ENCODE peak calls at places on chromosome 19, in seven cellular contexts. Q is type B pancreatic cell; K is activated CD4-positive, CD25-positive, alpha-beta regulatory T cell treated with anti-CD3 and anti-CD28 coated beads, Interleukin-2, amount 50 U/mL, for 16 hours; C is fibroblast of the conjunctiva; U is HuH-7.5; N is lower lobe of right lung; F is CD4-positive, alpha-beta memory T cell. G is an unnamed sample.

GRCh38 chr19:7605490-7606222 is 10.0 kb downstream of the CAMSAP3 start:
- DNase-seq in C (no peak), N (no peak), K (no peak), F (no peak), U (no peak), Q (no peak), G (peak)

GRCh38 chr19:54426291-54426918 is 11.1 kb downstream of the TTYH1 start:
- DNase-seq in F (no peak), K (no peak), C (no peak), U (no peak), N (no peak), Q (no peak), G (no peak)

GRCh38 chr19:2227415-2228156 is 8.5 kb downstream of the PLEKHJ1 start:
- DNase-seq in K (no peak), U (no peak), N (no peak), C (no peak), F (no peak), Q (no peak), G (no peak)

GRCh38 chr19:51468545-51468920 is 9.8 kb upstream of the CEACAM18 start:
- DNase-seq in K (no peak), C (no peak), F (no peak), N (no peak), U (no peak), Q (no peak), G (no peak)

GRCh38 chr19:18783958-18784785 is 6.9 kb downstream of the COMP start:
- DNase-seq in C (no peak), N (no peak), F (no peak), K (no peak), Q (no peak), U (no peak), G (no peak)

GRCh38 chr19:9406798-9407352 is 28.5 kb downstream of the ZNF266 start:
- DNase-seq in C (peak), Q (no peak), U (peak), N (peak), F (peak), K (no peak), G (peak)

GRCh38 chr19:29812080-29812880 is 489 bp downstream of the CCNE1 start:
- DNase-seq in U (no peak), Q (no peak), F (no peak), C (no peak), N (peak), K (no peak), G (no peak)

GRCh38 chr19:17873661-17874422 is 2.1 kb downstream of the SLC5A5 start:
- DNase-seq in K (no peak), C (no peak), Q (no peak), N (peak), F (peak), U (no peak), G (no peak)

GRCh38 chr19:38561658-38562057 is 56.1 kb downstream of the MAP4K1 start:
- DNase-seq in C (no peak), U (no peak), F (no peak), N (peak), Q (no peak), K (no peak), G (no peak)

GRCh38 chr19:43957891-43958290 is 6.9 kb downstream of the ZNF221 start:
- DNase-seq in K (no peak), F (no peak), Q (no peak), U (peak), N (no peak), C (peak), G (no peak)

GRCh38 chr19:45556835-45557234 is 27.8 kb downstream of the OPA3 start:
- DNase-seq in N (no peak), C (no peak), Q (no peak), K (no peak), F (no peak), U (no peak), G (no peak)

GRCh38 chr19:18733196-18733647 is 49.7 kb downstream of the CRTC1 start:
- DNase-seq in N (no peak), K (no peak), Q (no peak), U (no peak), C (peak), F (no peak), G (no peak)

GRCh38 chr19:45638930-45639729 is at the start of gene EML2:
- DNase-seq in Q (peak), F (peak), K (no peak), N (peak), C (no peak), U (peak), G (no peak)

GRCh38 chr19:21532904-21533303 is 27.5 kb downstream of the ZNF429 start:
- DNase-seq in C (no peak), F (no peak), K (no peak), N (no peak), U (no peak), Q (no peak), G (no peak)

GRCh38 chr19:13014101-13014920 is 19.0 kb downstream of the NFIX start:
- DNase-seq in C (no peak), Q (no peak), U (no peak), N (no peak), K (no peak), F (no peak), G (no peak)

GRCh38 chr19:42850981-42851717 is 28.4 kb downstream of the PSG1 start:
- DNase-seq in C (peak), F (no peak), Q (no peak), K (no peak), U (no peak), N (no peak), G (peak)

GRCh38 chr19:35404879-35405622 is 34.2 kb downstream of the GPR42 start:
- DNase-seq in U (no peak), Q (no peak), F (no peak), K (no peak), N (no peak), C (peak), G (no peak)

GRCh38 chr19:34403784-34404108 is 453 bp upstream of the PDCD2L start:
- DNase-seq in N (no peak), Q (no peak), C (no peak), F (no peak), U (no peak), K (no peak), G (no peak)

GRCh38 chr19:16301999-16302694 is 22.5 kb upstream of the KLF2 start:
- DNase-seq in Q (no peak), U (no peak), N (no peak), F (no peak), C (no peak), K (no peak), G (no peak)

GRCh38 chr19:51882518-51882917 is 5.2 kb downstream of the ZNF577 start:
- DNase-seq in F (no peak), N (no peak), C (no peak), U (no peak), K (no peak), Q (no peak), G (no peak)

GRCh38 chr19:18205180-18205915 is 1.5 kb upstream of the RAB3A start:
- DNase-seq in K (peak), N (peak), Q (no peak), F (peak), U (no peak), C (peak), G (peak)

GRCh38 chr19:10935371-10936059 is 6.9 kb downstream of the TIMM29 start:
- DNase-seq in Q (no peak), K (no peak), N (no peak), U (no peak), C (no peak), F (no peak), G (no peak)

GRCh38 chr19:52190679-52191293 is 934 bp downstream of the PPP2R1A start:
- DNase-seq in F (no peak), Q (no peak), N (peak), U (no peak), K (no peak), C (peak), G (no peak)

GRCh38 chr19:34131100-34131499 is 41.2 kb upstream of the LSM14A start:
- DNase-seq in F (no peak), C (no peak), Q (no peak), N (no peak), U (no peak), K (no peak), G (no peak)

GRCh38 chr19:33704271-33704670 is 82.5 kb downstream of the CHST8 start:
- DNase-seq in U (no peak), C (no peak), Q (no peak), N (no peak), F (no peak), K (no peak), G (no peak)

GRCh38 chr19:15372891-15373301 is 6.7 kb downstream of the AKAP8 start:
- DNase-seq in N (no peak), U (no peak), C (no peak), F (no peak), K (no peak), Q (no peak), G (no peak)

GRCh38 chr19:12331211-12331941 is 2.1 kb downstream of the ZNF563 start:
- DNase-seq in C (no peak), Q (no peak), K (peak), U (peak), N (no peak), F (peak), G (no peak)

GRCh38 chr19:41064974-41065569 is 23.2 kb upstream of the CYP2A13 start:
- DNase-seq in K (no peak), U (no peak), Q (no peak), F (no peak), C (peak), N (no peak), G (no peak)

GRCh38 chr19:3041756-3042517 is 12.9 kb upstream of the TLE2 start:
- DNase-seq in Q (no peak), U (no peak), C (no peak), F (no peak), N (no peak), K (no peak), G (no peak)

GRCh38 chr19:43483281-43483680 is 17.9 kb upstream of the LYPD3 start:
- DNase-seq in F (no peak), Q (no peak), C (no peak), N (no peak), K (no peak), U (no peak), G (no peak)

GRCh38 chr19:51001495-51001894 is at the start of gene KLK8:
- DNase-seq in K (no peak), U (no peak), F (no peak), Q (no peak), N (no peak), C (no peak), G (no peak)

GRCh38 chr19:15025237-15025636 is 24.0 kb upstream of the CASP14 start:
- DNase-seq in F (no peak), U (no peak), K (no peak), Q (no peak), N (no peak), C (no peak), G (no peak)

GRCh38 chr19:41537789-41538188 is 38.2 kb upstream of the CEACAM21 start:
- DNase-seq in U (no peak), C (no peak), F (no peak), K (no peak), N (no peak), Q (no peak), G (no peak)

GRCh38 chr19:17475541-17476115 is 5.3 kb downstream of the SLC27A1 start:
- DNase-seq in K (no peak), N (peak), F (no peak), C (no peak), U (no peak), Q (no peak), G (peak)

G was measured in foreskin melanocyte.